ENCODE peak calls at places on chromosomes 6 and 20, in five cellular contexts. H is CD8-positive, alpha-beta T cell; Z is BJ; R is MM.1S; J is heart left ventricle. P is an unnamed sample. For H3K27me3, the result is how much of the 10 kb centered on the place peaks cover.

GRCh38 chr20:43900062-43900461 is 14.6 kb upstream of the TOX2 start:
- DNase-seq in H (no peak), J (no peak), R (no peak), Z (no peak), P (no peak)

GRCh38 chr20:50815162-50815989 is 20.5 kb downstream of the BCAS4 start:
- DNase-seq in H (peak), R (peak), J (no peak), Z (no peak), P (no peak)

GRCh38 chr6:99026135-99026534 is 78.4 kb upstream of the FBXL4 start:
- DNase-seq in R (no peak), H (no peak), J (no peak), Z (no peak), P (no peak)

GRCh38 chr6:147161974-147162495 is 42.2 kb upstream of the STXBP5 start:
- DNase-seq in Z (no peak), R (no peak), J (no peak), H (no peak), P (no peak)

GRCh38 chr6:41767112-41767946 is 12.4 kb downstream of the FRS3 start:
- DNase-seq in J (peak), H (no peak), R (no peak), Z (peak), P (no peak)

GRCh38 chr6:79353226-79353625 is 118.7 kb upstream of the HMGN3 start:
- DNase-seq in Z (no peak), R (no peak), H (no peak), J (no peak), P (no peak)

GRCh38 chr20:9945406-9945805 is 89.4 kb upstream of the ANKEF1 start:
- DNase-seq in Z (no peak), H (no peak), R (no peak), J (no peak), P (peak)

GRCh38 chr6:4774715-4775590 is 1.3 kb upstream of the CDYL start:
- DNase-seq in H (peak), J (peak), R (peak), Z (no peak), P (peak)

GRCh38 chr6:106169517-106169916 is 83.4 kb downstream of the PRDM1 start:
- DNase-seq in H (no peak), R (no peak), Z (no peak), J (no peak), P (no peak)

GRCh38 chr20:57261488-57262243 is 4.8 kb downstream of the BMP7 start:
- DNase-seq in J (peak), Z (no peak), R (no peak), H (no peak), P (no peak)

GRCh38 chr20:1844723-1845523 is 50.3 kb upstream of the SIRPA start:
- DNase-seq in R (peak), H (no peak), Z (no peak), J (peak), P (no peak)

GRCh38 chr20:36824142-36824940 is 50.8 kb upstream of the DSN1 start:
- DNase-seq in J (no peak), R (no peak), Z (no peak), H (no peak), P (no peak)

GRCh38 chr6:6491761-6492160 is 96.8 kb upstream of the LY86 start:
- DNase-seq in Z (no peak), R (no peak), H (no peak), J (no peak), P (no peak)

GRCh38 chr6:6492675-6493074 is 95.8 kb upstream of the LY86 start:
- DNase-seq in R (no peak), H (no peak), Z (no peak), J (peak), P (no peak)

GRCh38 chr6:6497541-6497940 is 91.0 kb upstream of the LY86 start:
- DNase-seq in Z (no peak), J (no peak), R (no peak), H (no peak), P (no peak)

GRCh38 chr6:6495851-6496250 is 92.7 kb upstream of the LY86 start:
- DNase-seq in Z (no peak), J (no peak), R (no peak), H (no peak), P (no peak)

DNA sequence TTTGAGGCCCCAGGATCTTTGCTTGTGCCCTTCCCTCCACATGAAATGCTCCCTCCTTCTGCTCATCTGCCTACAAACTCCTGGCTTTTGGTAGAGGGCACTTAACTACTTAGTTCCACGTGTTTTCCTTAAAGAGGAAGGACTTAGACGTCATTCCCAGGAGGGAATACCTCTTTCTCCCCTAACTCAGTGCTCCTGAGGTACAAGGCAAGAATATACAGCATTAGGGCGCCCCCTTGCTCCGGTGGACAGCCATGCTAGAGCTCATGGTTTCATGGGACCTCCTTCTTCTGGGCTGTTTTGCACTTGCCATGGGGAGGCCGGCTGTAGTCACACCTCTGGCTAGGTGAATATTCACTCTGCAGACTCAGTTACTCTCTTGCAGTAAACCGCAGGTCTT is 93.8 kb upstream of the LY86 start:
- DNase-seq in R (peak), Z (no peak), H (peak), J (peak), P (peak)
- TF ChIP-seq CTCF in R (peak), Z (no peak), H (no peak), J (peak), P (peak)

GRCh38 chr6:366389-366788 is 25.2 kb upstream of the IRF4 start:
- DNase-seq in R (no peak), Z (no peak), J (no peak), H (no peak), P (no peak)

GRCh38 chr6:365835-366234 is 25.7 kb upstream of the IRF4 start:
- DNase-seq in Z (no peak), R (no peak), J (no peak), H (no peak), P (no peak)

GRCh38 chr6:363291-363690 is 28.3 kb upstream of the IRF4 start:
- DNase-seq in J (no peak), R (no peak), Z (no peak), H (no peak), P (no peak)

GRCh38 chr6:363909-364308 is 27.6 kb upstream of the IRF4 start:
- DNase-seq in J (peak), Z (no peak), H (no peak), R (no peak), P (no peak)

GRCh38 chr6:364609-365540 is 26.7 kb upstream of the IRF4 start:
- DNase-seq in R (no peak), Z (no peak), J (peak), H (no peak), P (no peak)
- H3K27me3 ChIP-seq in R (under half), Z (under half), J (under half), H (under half), P (half or more)

GRCh38 chr6:52503853-52504777 is 72.7 kb downstream of the TRAM2 start:
- DNase-seq in Z (no peak), R (no peak), H (no peak), J (peak), P (peak)

GRCh38 chr6:52506502-52506875 is 70.4 kb downstream of the TRAM2 start:
- DNase-seq in H (no peak), J (no peak), Z (no peak), R (no peak), P (no peak)

GRCh38 chr6:52504778-52505127 is 72.1 kb downstream of the TRAM2 start:
- DNase-seq in Z (no peak), R (no peak), J (no peak), H (no peak), P (no peak)

GRCh38 chr6:52507557-52508260 is 69.2 kb downstream of the TRAM2 start:
- DNase-seq in J (no peak), R (no peak), H (no peak), Z (no peak), P (no peak)

GRCh38 chr6:52505726-52506501 is 70.9 kb downstream of the TRAM2 start:
- DNase-seq in R (no peak), H (no peak), J (no peak), Z (no peak), P (peak)
- TF ChIP-seq CTCF in R (peak), H (no peak), J (no peak), Z (no peak), P (peak)

GRCh38 chr6:149915970-149916865 is 6.7 kb downstream of the RAET1G start:
- DNase-seq in H (no peak), Z (no peak), J (no peak), R (no peak), P (no peak)
- H3K27me3 ChIP-seq in H (under half), Z (under half), J (under half), R (half or more), P (under half)

GRCh38 chr20:31846793-31847138 is 1.4 kb upstream of the FOXS1 start:
- DNase-seq in R (no peak), H (no peak), J (no peak), Z (no peak), P (no peak)
- TF ChIP-seq CTCF in R (no peak), H (peak), J (no peak), Z (no peak), P (no peak)

GRCh38 chr20:63247678-63248228 is 6.5 kb downstream of the NKAIN4 start:
- DNase-seq in H (no peak), R (no peak), Z (no peak), J (no peak), P (no peak)

GRCh38 chr20:63248835-63249591 is 5.2 kb downstream of the NKAIN4 start:
- DNase-seq in J (no peak), Z (no peak), H (no peak), R (no peak), P (no peak)

GRCh38 chr20:63252157-63252780 is 2.0 kb downstream of the NKAIN4 start:
- DNase-seq in J (no peak), H (no peak), Z (no peak), R (no peak), P (no peak)

GRCh38 chr20:63253065-63253437 is 1.2 kb downstream of the NKAIN4 start:
- DNase-seq in R (no peak), H (no peak), J (no peak), Z (no peak), P (no peak)

DNA sequence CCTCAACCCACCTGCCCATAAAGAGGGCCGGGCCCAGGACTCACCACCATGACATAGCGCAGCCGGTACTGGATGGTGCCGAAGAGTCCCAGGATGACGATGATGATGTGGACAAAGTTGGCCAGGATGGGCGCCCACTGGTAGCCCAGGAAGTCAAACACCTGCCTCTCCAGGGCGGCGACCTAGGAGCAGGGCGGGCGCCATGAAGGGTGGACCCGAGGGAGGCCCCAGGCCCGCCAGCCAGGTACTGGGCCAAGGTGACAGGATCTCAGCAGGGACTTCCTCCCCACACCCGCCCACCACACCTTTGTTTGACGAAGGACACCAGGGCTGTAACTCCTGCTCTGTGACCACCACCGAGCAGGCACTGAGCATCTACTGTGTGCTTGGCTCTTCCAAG is 4.4 kb downstream of the NKAIN4 start:
- DNase-seq in J (no peak), H (no peak), R (no peak), Z (no peak), P (no peak)
- H3K27me3 ChIP-seq in J (under half), H (under half), R (half or more), Z (under half), P (under half)

GRCh38 chr20:34083137-34083536 is 28.9 kb downstream of the EIF2S2 start:
- DNase-seq in H (no peak), Z (no peak), J (peak), R (no peak), P (no peak)
- TF ChIP-seq CTCF in H (no peak), Z (peak), J (no peak), R (no peak), P (no peak)

DNA sequence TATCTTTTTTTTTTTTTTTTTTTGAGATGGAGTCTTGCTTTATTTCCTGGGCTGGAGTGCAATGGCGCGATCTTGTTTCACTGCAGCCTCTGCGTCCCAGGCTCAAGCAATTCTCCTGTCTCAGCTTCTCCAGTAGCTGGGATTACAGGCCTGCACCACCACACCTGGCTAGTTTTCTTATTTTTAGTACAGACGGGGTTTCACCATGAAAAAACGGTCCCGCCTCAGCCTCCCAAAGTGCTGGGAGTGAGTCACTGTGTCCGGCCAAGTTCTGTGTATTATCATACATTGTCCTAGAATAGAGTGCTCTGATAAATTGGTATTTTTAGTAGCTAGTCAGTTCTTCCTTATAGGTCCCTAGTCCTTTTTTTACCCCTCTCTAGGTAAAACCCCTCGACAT is 2.8 kb downstream of the SNRPC start:
- DNase-seq in H (no peak), J (peak), R (no peak), Z (no peak), P (no peak)
- H3K27me3 ChIP-seq in H (under half), J (under half), R (under half), Z (under half), P (under half)

GRCh38 chr20:21125849-21126840 is at the start of gene KIZ:
- DNase-seq in H (peak), R (peak), Z (peak), J (peak), P (peak)

GRCh38 chr20:21124190-21124589 is 1.7 kb upstream of the KIZ start:
- DNase-seq in Z (no peak), J (no peak), H (no peak), R (no peak), P (no peak)

GRCh38 chr20:21129861-21130260 is 4.0 kb downstream of the KIZ start:
- DNase-seq in H (no peak), Z (no peak), R (no peak), J (no peak), P (no peak)

GRCh38 chr20:21127201-21127981 is 1.5 kb downstream of the KIZ start:
- DNase-seq in H (no peak), J (no peak), Z (no peak), R (no peak), P (no peak)

GRCh38 chr20:21125072-21125848 is 622 bp upstream of the KIZ start:
- DNase-seq in R (no peak), J (peak), Z (peak), H (no peak), P (peak)
- TF ChIP-seq CTCF in R (no peak), J (no peak), Z (peak), H (no peak), P (peak)